ENCODE peak calls at places on chromosomes 6 and 20, in five cellular contexts. X is tibial artery, M is right lobe of liver, O is neural progenitor cell, K is adrenal gland. E is an unnamed sample.

GRCh38 chr6:32623693-32624092 is 13.5 kb upstream of the HLA-DQA1 start:
- DNase-seq in X (no peak), M (no peak), O (no peak), K (no peak), E (no peak)

GRCh38 chr20:13338999-13339411 is 117.9 kb downstream of the ISM1 start:
- DNase-seq in X (no peak), M (no peak), O (no peak), K (no peak), E (no peak)

GRCh38 chr6:52645976-52646375 is 24.9 kb upstream of the TMEM14A start:
- DNase-seq in X (no peak), M (no peak), O (no peak), K (no peak), E (peak)

GRCh38 chr20:35892871-35893270 is 61.4 kb downstream of the SCAND1 start:
- DNase-seq in X (no peak), M (no peak), O (no peak), K (no peak), E (no peak)

GRCh38 chr6:155638200-155638599 is 182.6 kb upstream of the NOX3 start:
- DNase-seq in X (no peak), M (no peak), O (no peak), K (no peak), E (no peak)

GRCh38 chr6:169618526-169619490 is 83.0 kb downstream of the WDR27 start:
- DNase-seq in X (no peak), M (no peak), O (no peak), K (no peak), E (no peak)

GRCh38 chr6:41655706-41656668 is 17.7 kb downstream of the MDFI start:
- DNase-seq in X (no peak), M (no peak), O (peak), K (no peak), E (peak)

GRCh38 chr6:4281341-4282293 is 146.2 kb upstream of the ECI2 start:
- DNase-seq in X (no peak), M (no peak), O (peak), K (peak), E (peak)

GRCh38 chr20:62595491-62595890 is 46.8 kb upstream of the SLCO4A1 start:
- DNase-seq in X (no peak), M (no peak), O (no peak), K (peak), E (no peak)

GRCh38 chr6:50843842-50844241 is 25.2 kb downstream of the TFAP2B start:
- DNase-seq in X (no peak), M (no peak), O (peak), K (no peak), E (no peak)

GRCh38 chr6:4100655-4101054 is 21.7 kb upstream of the FAM217A start:
- DNase-seq in X (no peak), M (no peak), O (no peak), K (no peak), E (no peak)

GRCh38 chr6:149717255-149717587 is 680 bp downstream of the LATS1 start:
- DNase-seq in X (no peak), M (no peak), O (no peak), K (no peak), E (no peak)

GRCh38 chr20:17679786-17680127 is 2.3 kb downstream of the RRBP1 start:
- DNase-seq in X (peak), M (no peak), O (peak), K (peak), E (no peak)
- H3K4me3 ChIP-seq in X (peak), M (peak), O (peak), K (no peak), E (no peak)

GRCh38 chr6:152575621-152576150 is 61.5 kb downstream of the SYNE1 start:
- DNase-seq in X (no peak), M (no peak), O (no peak), K (no peak), E (no peak)
- TF ChIP-seq CTCF in X (no peak), M (no peak), O (no peak), K (no peak), E (no peak)

GRCh38 chr20:2108498-2108897 is 6.9 kb downstream of the STK35 start:
- DNase-seq in X (no peak), M (no peak), O (no peak), K (no peak), E (no peak)
- H3K4me3 ChIP-seq in X (no peak), M (no peak), O (no peak), K (no peak), E (no peak)

DNA sequence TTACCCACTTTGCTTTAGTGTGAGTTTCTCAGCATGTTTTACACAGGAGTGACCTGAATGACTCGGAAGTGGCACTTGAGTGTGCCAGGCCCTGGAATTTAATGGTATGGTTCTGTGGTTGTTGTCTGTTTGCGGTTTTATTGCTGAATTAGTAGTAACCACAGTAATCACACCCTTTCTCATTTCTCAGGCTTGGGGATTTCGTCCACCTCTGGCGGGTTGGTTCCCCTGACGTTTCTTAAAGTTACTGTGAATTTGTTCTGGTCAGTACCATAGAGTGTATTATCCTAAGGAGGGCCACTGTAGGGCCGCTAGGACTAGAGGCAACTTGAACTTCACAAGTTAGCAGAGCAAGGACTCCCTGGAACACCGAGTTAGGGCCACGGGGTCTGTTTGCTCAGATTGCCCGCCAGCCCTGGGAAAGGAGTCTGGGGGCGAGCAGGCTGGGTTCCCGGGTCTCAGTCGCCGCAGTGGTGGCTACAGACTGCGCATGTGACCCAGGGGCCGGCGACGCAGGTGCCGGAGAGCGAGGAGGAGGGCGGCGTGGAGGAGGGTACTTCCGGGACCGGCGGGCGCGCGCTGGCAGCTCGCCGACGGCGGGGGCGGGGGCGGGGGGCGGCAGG is 546 bp upstream of the KLHL32 start:
- DNase-seq in X (no peak), M (no peak), O (peak), K (no peak), E (no peak)
- TF ChIP-seq CTCF in X (no peak), M (no peak), O (no peak), K (no peak), E (peak)

DNA sequence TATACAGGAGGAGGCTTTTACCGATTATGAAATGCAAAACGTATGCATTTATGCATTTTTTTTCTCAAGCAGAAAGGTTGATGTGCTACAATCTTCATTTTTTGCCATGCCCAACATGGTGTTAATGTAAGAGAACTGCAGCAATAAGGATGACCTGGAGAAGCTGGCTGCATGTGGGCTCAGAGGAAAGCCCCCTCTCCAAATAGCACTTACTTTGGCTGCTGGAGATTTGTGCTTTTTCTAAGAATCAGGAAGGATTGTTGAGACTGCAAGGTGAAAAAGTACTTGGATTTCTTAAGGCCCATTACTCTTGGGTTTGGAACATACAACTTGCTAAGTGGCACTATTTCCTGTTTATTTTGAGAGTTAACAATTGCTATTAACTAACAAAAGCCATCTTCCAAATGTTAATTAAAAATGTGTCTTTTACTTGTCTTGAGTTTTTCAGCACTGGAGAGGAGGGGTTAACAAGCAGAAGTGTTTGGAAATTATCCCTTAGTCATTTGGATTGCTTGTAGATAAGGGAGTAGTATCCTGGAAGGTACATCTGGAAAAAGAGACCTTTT is 5.6 kb downstream of the SOX4 start:
- DNase-seq in X (no peak), M (no peak), O (no peak), K (no peak), E (no peak)
- H3K4me3 ChIP-seq in X (no peak), M (no peak), O (peak), K (no peak), E (no peak)

GRCh38 chr6:158818008-158818579 is 1.1 kb downstream of the EZR start:
- DNase-seq in X (peak), M (peak), O (peak), K (peak), E (peak)

GRCh38 chr6:158817298-158818007 is 1.7 kb downstream of the EZR start:
- DNase-seq in X (no peak), M (peak), O (peak), K (peak), E (peak)

GRCh38 chr6:158819977-158820632 is 937 bp upstream of the EZR start:
- DNase-seq in X (no peak), M (no peak), O (peak), K (no peak), E (no peak)

GRCh38 chr6:158818580-158819212 is 472 bp downstream of the EZR start:
- DNase-seq in X (peak), M (peak), O (peak), K (peak), E (peak)

GRCh38 chr6:158819213-158819976 is at the start of gene EZR:
- DNase-seq in X (peak), M (peak), O (peak), K (peak), E (peak)
- TF ChIP-seq CTCF in X (no peak), M (no peak), O (peak), K (no peak), E (no peak)

GRCh38 chr6:46175446-46175845 is 4.7 kb upstream of the ENPP5 start:
- DNase-seq in X (no peak), M (no peak), O (no peak), K (no peak), E (no peak)

GRCh38 chr6:46174904-46175303 is 4.1 kb upstream of the ENPP5 start:
- DNase-seq in X (no peak), M (no peak), O (no peak), K (no peak), E (no peak)

GRCh38 chr6:46172176-46172575 is 1.4 kb upstream of the ENPP5 start:
- DNase-seq in X (no peak), M (no peak), O (no peak), K (no peak), E (no peak)

GRCh38 chr6:46175976-46176375 is 5.2 kb upstream of the ENPP5 start:
- DNase-seq in X (no peak), M (no peak), O (no peak), K (no peak), E (no peak)

GRCh38 chr6:46170357-46171289 is at the start of gene ENPP5:
- DNase-seq in X (peak), M (peak), O (peak), K (peak), E (peak)
- H3K4me3 ChIP-seq in X (peak), M (peak), O (peak), K (peak), E (peak)

DNA sequence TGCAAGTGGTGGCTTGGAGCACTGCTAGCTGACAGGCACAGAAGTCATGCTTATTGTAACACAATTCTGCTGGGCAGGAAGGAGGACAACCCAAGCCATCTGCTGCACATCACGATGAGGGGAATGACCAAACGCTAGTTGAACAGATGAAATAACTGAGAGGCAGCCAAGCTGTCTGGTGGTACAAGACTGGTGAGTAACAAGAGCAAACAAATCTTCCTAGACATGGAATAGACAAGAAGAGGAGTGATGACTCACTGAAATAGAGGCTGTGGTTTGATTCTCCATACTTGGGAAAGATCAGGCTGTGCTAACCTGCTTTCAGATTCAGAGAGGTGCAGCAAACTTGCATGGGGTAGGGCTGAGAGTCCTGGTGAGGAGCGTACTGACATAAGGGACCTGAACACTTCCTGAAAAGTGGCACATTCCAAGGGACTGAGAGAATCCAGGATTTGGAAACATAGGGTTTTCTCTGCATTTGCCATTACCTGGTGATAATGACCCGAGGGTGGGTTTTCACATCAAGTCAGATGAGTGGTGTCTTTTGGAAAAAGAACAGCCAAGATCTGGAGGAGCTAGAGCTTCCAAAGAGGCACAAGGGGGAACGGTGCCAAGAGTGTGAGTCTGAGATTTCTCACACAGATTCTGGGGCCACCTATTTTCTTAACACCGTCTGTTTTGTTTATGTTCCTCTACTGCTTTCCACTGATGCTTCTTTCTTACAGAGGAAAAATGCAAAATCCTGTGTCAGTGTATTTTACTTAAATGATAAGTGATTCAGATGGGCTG is 60.0 kb downstream of the PRL start:
- DNase-seq in X (no peak), M (no peak), O (no peak), K (no peak), E (no peak)
- TF ChIP-seq CTCF in X (no peak), M (no peak), O (no peak), K (no peak), E (no peak)

GRCh38 chr20:1467355-1468116 is 887 bp upstream of the NSFL1C start:
- DNase-seq in X (no peak), M (no peak), O (peak), K (no peak), E (peak)
- H3K4me3 ChIP-seq in X (peak), M (peak), O (no peak), K (no peak), E (no peak)

GRCh38 chr20:5267092-5267491 is 49.7 kb downstream of the PROKR2 start:
- DNase-seq in X (no peak), M (no peak), O (no peak), K (no peak), E (no peak)

GRCh38 chr20:5268449-5268848 is 48.3 kb downstream of the PROKR2 start:
- DNase-seq in X (no peak), M (no peak), O (no peak), K (no peak), E (no peak)

GRCh38 chr20:5261763-5262162 is 55.0 kb downstream of the PROKR2 start:
- DNase-seq in X (no peak), M (no peak), O (no peak), K (no peak), E (no peak)

GRCh38 chr20:5265339-5265985 is 51.3 kb downstream of the PROKR2 start:
- DNase-seq in X (no peak), M (no peak), O (no peak), K (no peak), E (no peak)

DNA sequence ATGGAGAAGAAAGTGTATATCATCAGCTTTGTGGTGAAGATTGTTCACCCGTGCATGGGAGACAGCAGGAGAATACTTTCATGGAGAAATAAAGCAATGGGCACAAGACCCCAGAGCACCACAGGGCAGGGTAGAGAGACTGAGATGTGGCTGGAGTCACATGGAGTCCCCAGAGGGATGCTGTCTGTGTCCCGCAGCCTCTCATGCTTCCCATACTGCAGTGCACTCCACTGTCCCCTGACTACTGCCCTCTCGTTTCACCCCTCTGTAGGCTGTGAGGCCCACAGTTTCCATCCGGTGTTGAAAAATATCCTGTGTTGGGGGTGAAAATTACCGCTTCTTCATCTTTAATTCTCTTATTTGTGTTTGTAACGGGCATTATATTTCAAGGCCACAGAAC is 51.9 kb downstream of the PROKR2 start:
- DNase-seq in X (no peak), M (no peak), O (no peak), K (no peak), E (no peak)
- TF ChIP-seq CTCF in X (no peak), M (no peak), O (no peak), K (no peak), E (no peak)